ENCODE peak calls at places on chromosome 18, in seven cellular contexts. One of them, this sample, is unnamed. For H3K27me3, the result is how much of the 10 kb centered on the place peaks cover.

GRCh38 chr18:22074343-22075070 is 94.9 kb upstream of the GATA6 start:
- DNase-seq in GM23248: no peak
- DNase-seq in H9: no peak
- DNase-seq in neuronal stem cell: no peak
- DNase-seq in HepG2: no peak
- DNase-seq in colonic mucosa: no peak
- DNase-seq in mammary epithelial cell: no peak
- DNase-seq in this sample: no peak

GRCh38 chr18:35376393-35376741 is 770 bp downstream of the ZNF396 start:
- DNase-seq in neuronal stem cell: no peak
- DNase-seq in GM23248: no peak
- DNase-seq in mammary epithelial cell: no peak
- DNase-seq in colonic mucosa: peak
- DNase-seq in HepG2: no peak
- DNase-seq in H9: peak
- DNase-seq in this sample: no peak

GRCh38 chr18:63848159-63848558 is 39.3 kb upstream of the SERPINB2 start:
- DNase-seq in GM23248: peak
- DNase-seq in mammary epithelial cell: peak
- DNase-seq in colonic mucosa: no peak
- DNase-seq in neuronal stem cell: peak
- DNase-seq in H9: no peak
- DNase-seq in HepG2: peak
- DNase-seq in this sample: peak

GRCh38 chr18:33210575-33211189 is 229.8 kb downstream of the CCDC178 start:
- DNase-seq in HepG2: peak
- DNase-seq in neuronal stem cell: no peak
- DNase-seq in H9: peak
- DNase-seq in GM23248: peak
- DNase-seq in colonic mucosa: no peak
- DNase-seq in mammary epithelial cell: peak
- DNase-seq in this sample: peak

GRCh38 chr18:39215920-39216319 is 1650.3 kb upstream of the CELF4 start:
- DNase-seq in mammary epithelial cell: no peak
- DNase-seq in GM23248: no peak
- DNase-seq in HepG2: no peak
- DNase-seq in neuronal stem cell: no peak
- DNase-seq in colonic mucosa: no peak
- DNase-seq in H9: no peak
- DNase-seq in this sample: no peak

GRCh38 chr18:42310956-42311355 is 355.9 kb downstream of the PIK3C3 start:
- DNase-seq in colonic mucosa: no peak
- DNase-seq in neuronal stem cell: no peak
- DNase-seq in HepG2: no peak
- DNase-seq in mammary epithelial cell: peak
- DNase-seq in H9: no peak
- DNase-seq in GM23248: peak
- DNase-seq in this sample: peak

GRCh38 chr18:10057808-10058791 is 144.3 kb downstream of the VAPA start:
- DNase-seq in mammary epithelial cell: peak
- DNase-seq in HepG2: no peak
- DNase-seq in GM23248: peak
- DNase-seq in neuronal stem cell: no peak
- DNase-seq in colonic mucosa: no peak
- DNase-seq in H9: no peak
- DNase-seq in this sample: peak

GRCh38 chr18:56298935-56299334 is 339.5 kb downstream of the TXNL1 start:
- DNase-seq in HepG2: no peak
- DNase-seq in H9: no peak
- DNase-seq in neuronal stem cell: no peak
- DNase-seq in colonic mucosa: no peak
- DNase-seq in GM23248: peak
- DNase-seq in mammary epithelial cell: peak
- DNase-seq in this sample: peak

GRCh38 chr18:8780227-8780626 is 74.9 kb downstream of the MTCL1 start:
- DNase-seq in GM23248: no peak
- DNase-seq in HepG2: no peak
- DNase-seq in H9: no peak
- DNase-seq in colonic mucosa: no peak
- DNase-seq in mammary epithelial cell: no peak
- DNase-seq in neuronal stem cell: no peak
- DNase-seq in this sample: no peak

GRCh38 chr18:13266208-13267100 is 47.9 kb downstream of the LDLRAD4 start:
- DNase-seq in GM23248: peak
- DNase-seq in HepG2: no peak
- DNase-seq in mammary epithelial cell: no peak
- DNase-seq in H9: no peak
- DNase-seq in neuronal stem cell: no peak
- DNase-seq in colonic mucosa: no peak
- DNase-seq in this sample: no peak

GRCh38 chr18:26227051-26227672 is 917 bp downstream of the TAF4B start:
- DNase-seq in mammary epithelial cell: no peak
- DNase-seq in H9: peak
- DNase-seq in colonic mucosa: peak
- DNase-seq in GM23248: peak
- DNase-seq in neuronal stem cell: no peak
- DNase-seq in HepG2: no peak
- DNase-seq in this sample: peak

GRCh38 chr18:21215480-21215879 is 26.6 kb upstream of the GREB1L start:
- DNase-seq in H9: no peak
- DNase-seq in mammary epithelial cell: no peak
- DNase-seq in neuronal stem cell: no peak
- DNase-seq in GM23248: no peak
- DNase-seq in HepG2: no peak
- DNase-seq in colonic mucosa: no peak
- DNase-seq in this sample: no peak

GRCh38 chr18:36662000-36662399 is 166.8 kb downstream of the TPGS2 start:
- DNase-seq in neuronal stem cell: no peak
- DNase-seq in colonic mucosa: no peak
- DNase-seq in mammary epithelial cell: no peak
- DNase-seq in HepG2: no peak
- DNase-seq in H9: peak
- DNase-seq in GM23248: peak
- DNase-seq in this sample: peak

GRCh38 chr18:43247944-43248343 is 29.3 kb downstream of the SYT4 start:
- DNase-seq in GM23248: no peak
- DNase-seq in neuronal stem cell: no peak
- DNase-seq in H9: no peak
- DNase-seq in HepG2: no peak
- DNase-seq in colonic mucosa: no peak
- DNase-seq in mammary epithelial cell: no peak
- DNase-seq in this sample: no peak

GRCh38 chr18:56199580-56200320 is 438.6 kb downstream of the TXNL1 start:
- DNase-seq in GM23248: no peak
- DNase-seq in HepG2: no peak
- DNase-seq in mammary epithelial cell: no peak
- DNase-seq in H9: no peak
- DNase-seq in neuronal stem cell: no peak
- DNase-seq in colonic mucosa: no peak
- DNase-seq in this sample: no peak

GRCh38 chr18:23838801-23839366 is 149.6 kb downstream of the LAMA3 start:
- DNase-seq in colonic mucosa: no peak
- DNase-seq in HepG2: no peak
- DNase-seq in mammary epithelial cell: peak
- DNase-seq in neuronal stem cell: no peak
- DNase-seq in GM23248: peak
- DNase-seq in H9: no peak
- DNase-seq in this sample: peak

GRCh38 chr18:21820811-21821143 is 80.2 kb downstream of the MIB1 start:
- DNase-seq in HepG2: no peak
- DNase-seq in GM23248: no peak
- DNase-seq in H9: no peak
- DNase-seq in mammary epithelial cell: no peak
- DNase-seq in neuronal stem cell: no peak
- DNase-seq in colonic mucosa: no peak
- DNase-seq in this sample: no peak

GRCh38 chr18:46427216-46427995 is 229.6 kb downstream of the LOXHD1 start:
- DNase-seq in HepG2: no peak
- DNase-seq in H9: no peak
- DNase-seq in neuronal stem cell: no peak
- DNase-seq in colonic mucosa: no peak
- DNase-seq in GM23248: no peak
- DNase-seq in mammary epithelial cell: no peak
- DNase-seq in this sample: no peak

GRCh38 chr18:48922203-48922800 is 28.5 kb downstream of the SMAD7 start:
- DNase-seq in colonic mucosa: peak
- DNase-seq in neuronal stem cell: no peak
- DNase-seq in HepG2: no peak
- DNase-seq in mammary epithelial cell: no peak
- DNase-seq in GM23248: peak
- DNase-seq in H9: peak
- DNase-seq in this sample: no peak

GRCh38 chr18:9811978-9812377 is 73.8 kb upstream of the TXNDC2 start:
- DNase-seq in mammary epithelial cell: no peak
- DNase-seq in colonic mucosa: no peak
- DNase-seq in HepG2: no peak
- DNase-seq in H9: no peak
- DNase-seq in neuronal stem cell: no peak
- DNase-seq in GM23248: no peak
- DNase-seq in this sample: no peak

GRCh38 chr18:4869101-4869500 is 328.0 kb downstream of the AKAIN1 start:
- DNase-seq in neuronal stem cell: no peak
- DNase-seq in mammary epithelial cell: no peak
- DNase-seq in colonic mucosa: no peak
- DNase-seq in GM23248: no peak
- DNase-seq in HepG2: no peak
- DNase-seq in H9: no peak
- DNase-seq in this sample: no peak

GRCh38 chr18:2148823-2149222 is 422.5 kb downstream of the METTL4 start:
- DNase-seq in mammary epithelial cell: no peak
- DNase-seq in GM23248: no peak
- DNase-seq in H9: no peak
- DNase-seq in colonic mucosa: no peak
- DNase-seq in neuronal stem cell: no peak
- DNase-seq in HepG2: no peak
- DNase-seq in this sample: peak

GRCh38 chr18:27540126-27540525 is 355.0 kb upstream of the CHST9 start:
- DNase-seq in HepG2: no peak
- DNase-seq in H9: no peak
- DNase-seq in mammary epithelial cell: no peak
- DNase-seq in GM23248: no peak
- DNase-seq in neuronal stem cell: peak
- DNase-seq in colonic mucosa: no peak
- DNase-seq in this sample: no peak

DNA sequence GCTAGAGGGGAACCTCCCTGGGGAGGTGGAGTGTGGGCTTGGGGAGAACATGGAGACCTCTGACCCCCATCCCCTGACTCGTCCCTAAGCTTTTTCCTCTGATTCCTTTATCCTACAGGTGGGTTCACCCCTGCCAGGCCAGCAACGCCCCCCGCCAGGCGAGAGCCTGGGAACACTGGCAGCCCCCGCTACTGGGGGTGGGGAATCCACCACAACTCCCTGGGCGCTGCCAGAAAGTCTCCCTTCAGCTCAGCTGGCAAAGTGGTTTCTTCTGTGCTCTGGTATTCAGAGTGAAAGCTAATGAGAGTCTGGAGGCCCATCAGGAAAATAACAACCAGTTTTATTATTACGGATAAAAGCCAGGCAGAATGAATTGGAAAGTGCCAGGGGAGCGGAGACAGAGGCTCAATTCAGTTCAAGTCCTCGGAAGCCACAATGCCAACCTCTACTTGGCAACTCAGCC is 2.8 kb downstream of the DIPK1C start:
- DNase-seq in H9: no peak
- DNase-seq in mammary epithelial cell: no peak
- DNase-seq in GM23248: no peak
- DNase-seq in HepG2: no peak
- DNase-seq in colonic mucosa: no peak
- DNase-seq in neuronal stem cell: peak
- DNase-seq in this sample: no peak
- H3K27me3 ChIP-seq in H9: under half
- H3K27me3 ChIP-seq in mammary epithelial cell: under half
- H3K27me3 ChIP-seq in GM23248: under half
- H3K27me3 ChIP-seq in HepG2: half or more
- H3K27me3 ChIP-seq in colonic mucosa: under half
- H3K27me3 ChIP-seq in neuronal stem cell: under half
- H3K27me3 ChIP-seq in this sample: half or more

DNA sequence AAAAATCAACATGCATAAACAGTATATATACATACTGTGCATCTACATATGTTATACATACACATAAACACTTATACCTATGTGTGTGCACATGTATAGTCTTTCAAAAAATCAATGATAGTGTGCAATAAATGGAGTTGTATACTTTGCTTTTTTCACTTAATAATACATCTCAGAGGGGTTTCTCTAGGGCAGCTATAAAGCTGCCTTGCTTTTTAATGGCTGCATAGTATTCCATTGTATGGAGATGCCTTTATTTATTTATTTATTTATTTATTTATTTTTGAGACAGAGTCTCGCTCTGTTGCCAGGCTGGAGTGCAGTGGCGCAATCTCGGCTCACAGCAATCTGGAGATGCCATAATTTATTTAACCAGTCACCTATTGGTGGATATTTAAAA is 7.4 kb upstream of the RNF125 start:
- DNase-seq in GM23248: no peak
- DNase-seq in HepG2: no peak
- DNase-seq in H9: no peak
- DNase-seq in mammary epithelial cell: no peak
- DNase-seq in neuronal stem cell: no peak
- DNase-seq in colonic mucosa: no peak
- DNase-seq in this sample: no peak
- H3K9ac ChIP-seq in GM23248: no peak
- H3K9ac ChIP-seq in HepG2: no peak
- H3K9ac ChIP-seq in H9: no peak
- H3K9ac ChIP-seq in mammary epithelial cell: no peak
- H3K9ac ChIP-seq in neuronal stem cell: no peak
- H3K9ac ChIP-seq in colonic mucosa: no peak
- H3K9ac ChIP-seq in this sample: no peak

DNA sequence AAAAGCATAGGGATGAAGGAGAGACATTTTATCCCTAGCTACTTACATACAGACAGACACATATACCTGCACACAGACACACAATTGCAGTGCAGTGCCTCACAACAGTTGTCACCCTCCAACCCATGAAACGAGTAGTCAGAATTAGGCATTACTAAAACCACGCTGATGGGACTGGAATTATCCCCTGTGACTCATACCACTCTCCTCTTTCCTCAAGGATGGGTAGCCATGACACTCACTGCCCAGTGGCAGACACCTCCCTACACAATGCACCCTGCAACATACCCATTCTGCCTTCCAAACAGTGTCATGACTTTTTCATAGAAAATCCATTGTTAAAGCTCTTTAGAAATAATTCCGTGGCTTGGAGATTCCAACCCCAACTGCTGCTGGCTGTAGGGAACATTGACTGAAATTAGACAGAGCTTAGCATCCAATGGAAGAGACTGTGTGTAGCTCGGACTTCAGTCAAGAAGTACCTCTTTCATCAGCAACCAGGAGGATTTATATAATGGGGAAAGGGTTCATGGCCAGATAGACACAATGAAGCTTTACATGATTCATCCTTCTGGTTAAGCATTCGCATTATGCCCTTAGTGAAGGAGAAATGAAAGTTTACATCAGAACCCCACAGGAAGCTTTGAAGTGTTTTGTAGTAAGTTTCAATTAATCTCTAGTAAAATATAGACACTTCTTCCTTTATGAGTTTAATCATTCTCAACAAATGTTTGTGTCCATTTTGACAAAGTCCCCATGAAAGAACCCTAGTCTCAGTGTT is 155.2 kb downstream of the FBXO15 start:
- DNase-seq in HepG2: no peak
- DNase-seq in H9: no peak
- DNase-seq in GM23248: no peak
- DNase-seq in mammary epithelial cell: no peak
- DNase-seq in colonic mucosa: no peak
- DNase-seq in neuronal stem cell: no peak
- DNase-seq in this sample: no peak
- H3K27me3 ChIP-seq in HepG2: under half
- H3K27me3 ChIP-seq in H9: under half
- H3K27me3 ChIP-seq in GM23248: under half
- H3K27me3 ChIP-seq in mammary epithelial cell: under half
- H3K27me3 ChIP-seq in colonic mucosa: under half
- H3K27me3 ChIP-seq in neuronal stem cell: under half
- H3K27me3 ChIP-seq in this sample: under half

GRCh38 chr18:70377317-70377799 is 88.5 kb downstream of the SOCS6 start:
- DNase-seq in colonic mucosa: peak
- DNase-seq in mammary epithelial cell: no peak
- DNase-seq in H9: no peak
- DNase-seq in neuronal stem cell: no peak
- DNase-seq in GM23248: peak
- DNase-seq in HepG2: peak
- DNase-seq in this sample: no peak
- H3K9ac ChIP-seq in colonic mucosa: peak
- H3K9ac ChIP-seq in mammary epithelial cell: no peak
- H3K9ac ChIP-seq in H9: no peak
- H3K9ac ChIP-seq in neuronal stem cell: no peak
- H3K9ac ChIP-seq in GM23248: peak
- H3K9ac ChIP-seq in HepG2: peak
- H3K9ac ChIP-seq in this sample: no peak